ENCODE peak calls at places on chromosomes 11 and 22, in eight cellular contexts. Q is fibroblast of gingiva; M is aorta; P is stimulated activated CD4-positive, alpha-beta T cell treated with anti-CD3 and anti-CD28 coated beads, Interleukin-1b, Interleukin-23, amount 100 ng/mL, for 4 hours; S is NCI-H2029; B is stimulated activated naive CD4-positive, alpha-beta T cell; J is RPMI7951; C is bronchial epithelial cell. N is an unnamed sample.

GRCh38 chr11:2767751-2768150 is 68.0 kb upstream of the KCNQ1OT1 start:
- DNase-seq in S (no peak), J (no peak), P (no peak), Q (no peak), C (no peak), M (no peak), B (no peak), N (no peak)

GRCh38 chr11:70398834-70399680 is 728 bp downstream of the CTTN start:
- DNase-seq in C (no peak), B (peak; percentile 3), J (no peak), Q (no peak), P (no peak), M (no peak), S (no peak), N (no peak)

GRCh38 chr11:79942071-79942470 is 501.2 kb upstream of the TENM4 start:
- DNase-seq in B (no peak), Q (no peak), P (no peak), J (no peak), C (peak; percentile 50), M (no peak), S (no peak), N (no peak)

GRCh38 chr11:11583801-11584445 is 37.9 kb downstream of the GALNT18 start:
- DNase-seq in B (no peak), M (no peak), S (no peak), Q (no peak), C (no peak), P (no peak), J (no peak), N (no peak)

GRCh38 chr11:83970061-83970671 is 684.0 kb upstream of the CCDC90B start:
- DNase-seq in J (no peak), M (no peak), Q (no peak), P (no peak), B (no peak), S (no peak), C (no peak), N (no peak)

GRCh38 chr11:47524200-47524874 is 28.6 kb downstream of the CELF1 start:
- DNase-seq in C (peak; percentile 43), J (no peak), S (no peak), B (peak; percentile 32), Q (no peak), M (no peak), P (no peak), N (no peak)

GRCh38 chr11:98793276-98793675 is 227.5 kb upstream of the CNTN5 start:
- DNase-seq in B (no peak), P (no peak), S (no peak), Q (no peak), M (no peak), J (no peak), C (no peak), N (no peak)

GRCh38 chr11:75475767-75476650 is 43.0 kb upstream of the KLHL35 start:
- DNase-seq in C (peak; percentile 61), M (no peak), S (peak; percentile 82), P (no peak), Q (no peak), B (no peak), J (peak; percentile 52), N (peak; percentile 63)

GRCh38 chr22:37282385-37282677 is at the start of gene CYTH4:
- DNase-seq in J (no peak), S (no peak), C (peak; percentile 69), Q (no peak), B (peak; percentile 42), M (peak; percentile 87), P (peak; percentile 60), N (no peak)

GRCh38 chr22:50190182-50190951 is 4.7 kb downstream of the TRABD start:
- DNase-seq in Q (peak; percentile 62), C (peak; percentile 65), M (peak; percentile 90), S (peak; percentile 38), P (peak; percentile 70), B (peak; percentile 90), J (no peak), N (no peak)

GRCh38 chr22:19631899-19632670 is 82.2 kb upstream of the SEPTIN5 start:
- DNase-seq in P (no peak), B (no peak), C (peak; percentile 34), S (no peak), M (peak; percentile 39), Q (peak; percentile 14), J (peak; percentile 50), N (peak; percentile 50)

GRCh38 chr22:48885271-48885918 is 942.3 kb downstream of the BRD1 start:
- DNase-seq in S (no peak), J (no peak), P (no peak), Q (no peak), C (no peak), M (peak; percentile 61), B (no peak), N (no peak)

GRCh38 chr11:123063396-123064267 is 1.7 kb upstream of the HSPA8 start:
- DNase-seq in J (peak; percentile 53), C (peak; percentile 54), B (peak; percentile 61), Q (peak; percentile 55), P (no peak), S (peak; percentile 51), M (no peak), N (peak; percentile 66)

GRCh38 chr11:129709801-129710398 is 105.7 kb upstream of the TMEM45B start:
- DNase-seq in C (no peak), B (no peak), J (no peak), Q (no peak), S (no peak), M (peak; percentile 56), P (no peak), N (no peak)

GRCh38 chr11:131767421-131767820 is 397.0 kb downstream of the NTM start:
- DNase-seq in B (no peak), Q (no peak), M (no peak), J (peak; percentile 75), P (no peak), S (no peak), C (no peak), N (peak; percentile 33)

GRCh38 chr11:123429336-123429735 is 733 bp upstream of the GRAMD1B start:
- DNase-seq in J (peak; percentile 82), C (peak; percentile 49), M (no peak), S (no peak), P (no peak), Q (no peak), B (no peak), N (peak; percentile 55)

GRCh38 chr22:30420401-30421178 is 5.0 kb upstream of the MTFP1 start:
- DNase-seq in B (no peak), M (no peak), C (peak; percentile 89), S (no peak), P (no peak), Q (peak; percentile 65), J (peak; percentile 73), N (peak; percentile 93)

GRCh38 chr11:113722934-113723333 is 16.8 kb upstream of the TMPRSS5 start:
- DNase-seq in C (peak; percentile 10), B (no peak), J (no peak), Q (no peak), M (no peak), S (no peak), P (no peak), N (no peak)

GRCh38 chr11:8531312-8531711 is 62.7 kb downstream of the STK33 start:
- DNase-seq in J (peak; percentile 29), S (peak; percentile 86), C (no peak), B (no peak), P (no peak), Q (no peak), M (no peak), N (peak; percentile 81)

GRCh38 chr11:92008249-92008648 is 216.4 kb upstream of the FAT3 start:
- DNase-seq in J (no peak), C (no peak), S (no peak), Q (no peak), B (no peak), M (no peak), P (no peak), N (no peak)

GRCh38 chr11:89347071-89347470 is 144.1 kb downstream of the NOX4 start:
- DNase-seq in C (no peak), M (no peak), P (no peak), B (no peak), Q (no peak), S (no peak), J (no peak), N (no peak)

GRCh38 chr11:10669258-10670033 is 24.1 kb downstream of the IRAG1 start:
- DNase-seq in B (no peak), P (no peak), S (no peak), Q (peak; percentile 55), M (no peak), J (peak; percentile 97), C (no peak), N (peak; percentile 75)

GRCh38 chr11:44759743-44760476 is 33.1 kb downstream of the TSPAN18 start:
- DNase-seq in P (no peak), Q (no peak), M (no peak), J (no peak), S (no peak), B (no peak), C (no peak), N (no peak)

GRCh38 chr11:2750101-2750509 is 50.3 kb upstream of the KCNQ1OT1 start:
- DNase-seq in J (no peak), Q (no peak), S (no peak), P (no peak), M (peak; percentile 57), C (no peak), B (no peak), N (no peak)

GRCh38 chr11:69508974-69509373 is 27.5 kb downstream of the LINC01488 start:
- DNase-seq in P (no peak), B (no peak), S (no peak), J (peak; percentile 42), C (peak; percentile 9), Q (no peak), M (peak; percentile 20), N (no peak)

GRCh38 chr22:38824587-38824986 is 19.2 kb downstream of the NPTXR start:
- DNase-seq in J (peak; percentile 68), C (peak; percentile 44), Q (peak; percentile 49), B (peak; percentile 41), M (peak; percentile 77), S (no peak), P (no peak), N (peak; percentile 73)

N was measured in LHCN-M2.